ENCODE peak calls at places on chromosomes 12 and 14, in four cellular contexts. One of them, this sample, is unnamed.

GRCh38 chr12:66405395-66405794 is 103.1 kb downstream of the HELB start:
- DNase-seq in endothelial cell of umbilical vein: peak; percentile 67
- DNase-seq in K562: no peak
- DNase-seq in GM12878: no peak
- DNase-seq in this sample: peak; percentile 67

GRCh38 chr12:1920971-1921370 is 2.5 kb upstream of the CACNA2D4 start:
- DNase-seq in endothelial cell of umbilical vein: no peak
- DNase-seq in K562: no peak
- DNase-seq in GM12878: no peak
- DNase-seq in this sample: no peak

GRCh38 chr14:72644758-72645489 is 249.0 kb downstream of the DPF3 start:
- DNase-seq in endothelial cell of umbilical vein: no peak
- DNase-seq in K562: no peak
- DNase-seq in GM12878: no peak
- DNase-seq in this sample: peak; percentile 35

GRCh38 chr14:85535316-85535715 is 5.4 kb downstream of the FLRT2 start:
- DNase-seq in endothelial cell of umbilical vein: peak; percentile 56
- DNase-seq in K562: no peak
- DNase-seq in GM12878: no peak
- DNase-seq in this sample: no peak

GRCh38 chr14:44759263-44759662 is 202.5 kb downstream of the KLHL28 start:
- DNase-seq in endothelial cell of umbilical vein: no peak
- DNase-seq in K562: no peak
- DNase-seq in GM12878: no peak
- DNase-seq in this sample: no peak

GRCh38 chr14:29235991-29236390 is 469.4 kb downstream of the FOXG1 start:
- DNase-seq in endothelial cell of umbilical vein: peak; percentile 17
- DNase-seq in K562: no peak
- DNase-seq in GM12878: no peak
- DNase-seq in this sample: peak; percentile 45

GRCh38 chr12:13586361-13586760 is 389.8 kb downstream of the EMP1 start:
- DNase-seq in endothelial cell of umbilical vein: no peak
- DNase-seq in K562: no peak
- DNase-seq in GM12878: no peak
- DNase-seq in this sample: no peak

GRCh38 chr12:54616933-54617535 is 17.7 kb downstream of the LACRT start:
- DNase-seq in endothelial cell of umbilical vein: no peak
- DNase-seq in K562: no peak
- DNase-seq in GM12878: no peak
- DNase-seq in this sample: no peak

GRCh38 chr12:27331299-27331926 is 1.2 kb upstream of the BMAL2 start:
- DNase-seq in endothelial cell of umbilical vein: peak; percentile 93
- DNase-seq in K562: peak; percentile 52
- DNase-seq in GM12878: peak; percentile 76
- DNase-seq in this sample: peak; percentile 98

GRCh38 chr12:39448038-39448437 is 5.1 kb upstream of the KIF21A start:
- DNase-seq in endothelial cell of umbilical vein: no peak
- DNase-seq in K562: no peak
- DNase-seq in GM12878: no peak
- DNase-seq in this sample: no peak
- TF ChIP-seq FOS in endothelial cell of umbilical vein: no peak
- TF ChIP-seq FOS in K562: no peak
- TF ChIP-seq FOS in GM12878: no peak
- TF ChIP-seq FOS in this sample: no peak

GRCh38 chr12:11824736-11825135 is 175.3 kb downstream of the ETV6 start:
- DNase-seq in endothelial cell of umbilical vein: peak; percentile 66
- DNase-seq in K562: no peak
- DNase-seq in GM12878: no peak
- DNase-seq in this sample: no peak
- TF ChIP-seq FOS in endothelial cell of umbilical vein: no peak
- TF ChIP-seq FOS in K562: no peak
- TF ChIP-seq FOS in GM12878: no peak
- TF ChIP-seq FOS in this sample: no peak

GRCh38 chr12:69988601-69989194 is 163.7 kb downstream of the MYRFL start:
- DNase-seq in endothelial cell of umbilical vein: peak; percentile 70
- DNase-seq in K562: no peak
- DNase-seq in GM12878: no peak
- DNase-seq in this sample: peak; percentile 65
- TF ChIP-seq FOS in endothelial cell of umbilical vein: no peak
- TF ChIP-seq FOS in K562: no peak
- TF ChIP-seq FOS in GM12878: no peak
- TF ChIP-seq FOS in this sample: no peak

DNA sequence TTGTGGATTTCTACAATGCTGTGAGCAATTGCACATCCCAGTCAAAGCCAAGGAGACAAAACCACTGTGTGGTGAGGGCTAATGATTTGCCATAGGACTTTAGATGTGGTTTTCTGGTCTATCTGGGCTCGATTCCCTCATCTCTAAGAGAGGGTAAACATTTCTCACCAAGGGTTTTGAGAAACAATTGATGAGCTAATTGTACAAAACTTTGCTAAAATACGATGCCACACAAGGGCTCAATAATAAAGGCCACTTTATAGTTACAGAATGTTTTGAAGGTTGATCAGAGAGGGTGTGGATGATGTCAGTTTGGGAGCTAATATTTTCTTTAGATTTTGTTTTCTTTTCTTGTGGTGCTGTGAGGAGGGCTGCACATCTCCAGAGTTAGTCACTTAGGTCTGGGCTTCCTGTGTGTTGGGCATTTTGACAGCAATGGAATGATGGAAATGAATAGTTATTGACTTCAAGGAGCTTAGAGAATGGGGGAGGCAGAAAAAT is 60.8 kb upstream of the SLC38A4 start:
- DNase-seq in endothelial cell of umbilical vein: no peak
- DNase-seq in K562: no peak
- DNase-seq in GM12878: no peak
- DNase-seq in this sample: peak; percentile 51
- TF ChIP-seq FOS in endothelial cell of umbilical vein: no peak
- TF ChIP-seq FOS in K562: no peak
- TF ChIP-seq FOS in GM12878: no peak
- TF ChIP-seq FOS in this sample: no peak

This sample was measured in IMR-90.